ENCODE peak calls at places on chromosomes 6 and 20, in four cellular contexts. T is adrenal gland, V is fibroblast of lung, C is neural progenitor cell. Z is an unnamed sample.

GRCh38 chr6:25490018-25490865 is 161.8 kb upstream of the SCGN start:
- DNase-seq in T (peak; percentile 86), V (peak; percentile 86), C (peak; percentile 91), Z (peak; percentile 38)

GRCh38 chr6:15260099-15260821 is 14.4 kb downstream of the JARID2 start:
- DNase-seq in T (no peak), V (peak; percentile 91), C (no peak), Z (peak; percentile 81)

GRCh38 chr20:12984863-12985262 is 23.9 kb upstream of the SPTLC3 start:
- DNase-seq in T (no peak), V (no peak), C (no peak), Z (no peak)

GRCh38 chr6:53894086-53894485 is 99.3 kb downstream of the LRRC1 start:
- DNase-seq in T (no peak), V (peak; percentile 44), C (no peak), Z (peak; percentile 36)

GRCh38 chr20:48737463-48738093 is 90.2 kb downstream of the PREX1 start:
- DNase-seq in T (no peak), V (no peak), C (peak; percentile 27), Z (no peak)

GRCh38 chr6:114344216-114344970 is 1.6 kb upstream of the HS3ST5 start:
- DNase-seq in T (no peak), V (no peak), C (no peak), Z (no peak)

GRCh38 chr6:142938510-142938909 is 6.5 kb downstream of the HIVEP2 start:
- DNase-seq in T (no peak), V (no peak), C (no peak), Z (no peak)

GRCh38 chr6:110629153-110629552 is 152.7 kb upstream of the SLC22A16 start:
- DNase-seq in T (no peak), V (no peak), C (no peak), Z (no peak)

GRCh38 chr6:54315692-54316091 is 7.5 kb downstream of the TINAG start:
- DNase-seq in T (no peak), V (no peak), C (no peak), Z (no peak)

DNA sequence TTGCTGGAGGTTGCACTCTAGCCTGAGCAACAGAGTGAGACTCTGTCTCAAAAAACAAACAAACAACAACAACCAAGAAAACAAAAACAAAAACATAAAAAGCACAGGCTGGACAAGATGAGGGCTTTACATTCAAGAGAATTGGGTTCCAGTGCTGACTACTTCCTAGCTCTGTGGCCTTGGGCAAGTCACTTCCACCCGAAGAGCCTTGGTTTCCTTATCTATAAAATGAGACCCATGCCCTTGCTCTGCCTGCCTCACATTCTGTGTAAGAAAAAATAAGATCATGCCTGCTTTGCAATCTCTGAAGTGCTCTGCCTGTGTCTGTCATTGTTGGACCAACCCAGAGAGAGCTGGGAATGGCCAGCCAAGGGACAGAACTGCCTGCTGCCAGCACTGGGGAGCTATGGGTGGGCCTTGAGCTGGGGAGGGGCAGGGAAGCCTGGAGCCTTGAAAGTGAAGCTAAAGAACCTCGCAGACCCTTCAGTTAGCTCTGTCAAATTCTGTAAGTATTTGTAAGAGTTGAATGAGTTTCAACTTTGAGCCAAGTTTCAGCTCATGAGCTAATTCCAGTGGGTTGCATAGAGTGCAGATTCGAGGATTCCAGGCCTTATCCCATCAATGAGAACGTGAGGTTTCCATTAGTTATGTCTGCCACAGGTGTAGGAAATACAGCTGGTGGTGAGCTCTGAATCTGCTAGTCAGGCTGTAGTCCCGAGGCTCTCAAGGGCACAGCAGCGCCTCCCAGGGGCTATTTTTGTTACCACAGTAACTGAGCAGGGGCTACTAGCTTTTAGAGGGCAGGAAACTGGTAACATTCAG is 93.2 kb downstream of the DLGAP4 start:
- DNase-seq in T (peak; percentile 79), V (peak; percentile 11), C (peak; percentile 83), Z (no peak)
- TF ChIP-seq CTCF in T (peak; percentile 11), V (peak; percentile 25), C (peak; percentile 71), Z (peak; percentile 32)

DNA sequence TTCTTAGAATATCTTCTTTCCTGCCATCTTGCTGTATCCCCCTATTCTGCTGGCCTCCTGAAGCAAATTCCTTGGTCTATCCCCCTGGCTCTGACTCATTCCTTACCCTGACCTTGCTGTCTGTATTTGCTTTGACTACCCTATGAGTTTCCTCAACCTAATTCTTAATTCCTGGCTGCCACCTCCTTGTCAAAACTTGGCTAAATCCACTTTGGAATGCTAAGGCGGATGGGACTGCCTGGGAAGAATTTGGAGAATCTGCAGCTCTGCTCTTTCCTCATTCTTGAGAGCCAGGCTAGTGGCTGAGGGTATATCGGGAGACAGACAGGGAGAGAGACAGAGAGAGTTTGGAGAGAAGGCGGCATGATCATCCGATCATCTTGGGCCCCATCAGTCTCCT is 24.4 kb downstream of the CAP2 start:
- DNase-seq in T (no peak), V (peak; percentile 48), C (peak; percentile 72), Z (peak; percentile 98)
- TF ChIP-seq CTCF in T (no peak), V (no peak), C (no peak), Z (no peak)

DNA sequence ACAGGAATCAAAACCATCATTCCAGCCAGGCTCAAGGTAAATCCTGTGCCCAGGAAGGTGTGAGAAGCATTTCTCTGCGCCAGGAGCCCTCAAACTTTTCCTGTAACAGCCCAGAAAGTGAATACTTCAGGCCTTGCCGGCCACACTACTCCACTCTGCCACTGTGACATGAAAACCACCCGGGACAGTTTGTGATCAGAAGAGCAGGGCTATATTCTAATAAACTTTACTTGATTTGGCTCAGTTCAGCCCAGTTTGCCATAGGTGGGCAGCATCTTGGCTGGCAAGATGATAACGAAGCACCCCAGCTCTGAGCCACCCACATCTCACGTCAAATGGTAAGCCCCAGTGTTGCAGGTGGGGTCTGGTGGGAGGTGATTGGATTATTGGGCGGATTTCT is 249.4 kb downstream of the DLL1 start:
- DNase-seq in T (no peak), V (no peak), C (no peak), Z (no peak)
- TF ChIP-seq CTCF in T (no peak), V (no peak), C (no peak), Z (no peak)

GRCh38 chr6:119006972-119007371 is 71.5 kb downstream of the FAM184A start:
- DNase-seq in T (no peak), V (no peak), C (no peak), Z (no peak)

DNA sequence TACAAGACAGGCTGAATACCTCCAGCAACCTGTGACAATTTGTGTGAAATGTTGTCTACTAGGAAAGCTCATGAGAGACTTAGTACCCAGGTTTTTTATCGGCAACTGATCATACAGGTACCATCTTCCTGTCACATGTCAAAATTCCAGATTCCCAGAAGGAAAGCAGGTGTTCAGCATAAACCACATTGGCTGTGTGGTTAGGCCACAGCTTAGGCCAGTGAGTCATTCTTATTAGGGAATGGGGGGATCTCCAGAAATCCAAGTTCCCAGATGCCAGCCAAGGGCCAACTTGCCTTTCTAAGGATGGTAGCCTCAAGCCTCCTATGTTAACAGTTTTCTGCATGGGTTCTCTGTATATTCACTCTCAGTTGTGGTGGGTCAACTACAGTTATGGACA is 65.9 kb downstream of the FAM184A start:
- DNase-seq in T (no peak), V (no peak), C (no peak), Z (peak; percentile 1)
- TF ChIP-seq CTCF in T (no peak), V (no peak), C (no peak), Z (no peak)

GRCh38 chr20:53957421-53958172 is 112.8 kb downstream of the BCAS1 start:
- DNase-seq in T (no peak), V (no peak), C (no peak), Z (peak; percentile 91)
- TF ChIP-seq CTCF in T (no peak), V (no peak), C (no peak), Z (no peak)

DNA sequence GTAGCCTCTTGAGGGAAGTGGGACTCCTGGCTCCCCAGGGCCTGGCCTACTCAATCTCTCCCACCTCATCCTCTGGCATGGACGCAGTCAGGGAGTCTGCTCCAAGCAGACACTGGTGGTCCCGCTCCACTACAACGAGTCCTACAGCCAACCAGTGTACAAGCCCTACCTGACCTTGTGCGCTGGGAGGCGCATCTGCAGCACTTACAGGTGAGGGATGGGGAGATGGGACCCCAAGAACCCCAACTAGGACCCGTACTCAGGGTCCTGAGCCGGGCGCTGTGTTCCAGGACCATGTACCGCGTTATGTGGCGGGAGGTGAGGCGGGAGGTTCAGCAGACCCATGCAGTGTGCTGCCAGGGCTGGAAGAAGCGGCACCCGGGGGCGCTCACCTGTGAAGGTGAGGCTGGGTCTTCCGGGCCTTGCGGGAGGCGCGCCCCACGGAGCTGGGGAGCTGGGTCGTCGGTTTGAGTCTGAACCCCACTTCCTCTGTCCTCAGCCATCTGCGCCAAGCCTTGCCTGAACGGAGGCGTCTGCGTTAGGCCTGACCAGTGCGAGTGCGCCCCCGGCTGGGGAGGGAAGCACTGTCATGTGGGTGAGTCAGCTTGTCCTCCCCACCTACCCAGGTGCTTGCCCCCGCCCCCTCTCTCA is 2.1 kb downstream of the EGFL8 start:
- DNase-seq in T (no peak), V (no peak), C (no peak), Z (no peak)
- TF ChIP-seq CTCF in T (no peak), V (no peak), C (peak; percentile 18), Z (no peak)

GRCh38 chr6:135884136-135884535 is 32.6 kb downstream of the PDE7B start:
- DNase-seq in T (no peak), V (no peak), C (no peak), Z (no peak)

GRCh38 chr6:135888818-135889217 is 37.3 kb downstream of the PDE7B start:
- DNase-seq in T (no peak), V (no peak), C (no peak), Z (no peak)

GRCh38 chr6:135883045-135883444 is 31.5 kb downstream of the PDE7B start:
- DNase-seq in T (no peak), V (peak; percentile 39), C (no peak), Z (no peak)

GRCh38 chr6:135887069-135887468 is 35.6 kb downstream of the PDE7B start:
- DNase-seq in T (no peak), V (no peak), C (no peak), Z (no peak)
- TF ChIP-seq CTCF in T (no peak), V (no peak), C (no peak), Z (no peak)

GRCh38 chr6:27770724-27771123 is 141.5 kb downstream of the OR2B2 start:
- DNase-seq in T (no peak), V (no peak), C (no peak), Z (no peak)
- TF ChIP-seq CTCF in T (no peak), V (no peak), C (no peak), Z (no peak)

Z was measured in astrocyte.